ENCODE peak calls at places on chromosomes 13 and 19, in five cellular contexts. L is tibial artery; M is choroid plexus epithelial cell; S is CD4-positive, alpha-beta T cell; G is retinal pigment epithelial cell. D is an unnamed sample.
A peak's percentile ranks its signal among the peaks of the same experiment; 100 is the strongest.

GRCh38 chr19:17214531-17215124 is 529 bp upstream of the USE1 start:
- DNase-seq in L (no peak), M (no peak), S (no peak), G (no peak), D (no peak)

GRCh38 chr19:18393836-18394235 is 3.6 kb downstream of the LRRC25 start:
- DNase-seq in L (no peak), M (no peak), S (no peak), G (no peak), D (no peak)

GRCh38 chr13:24087611-24088235 is 72.8 kb upstream of the SPATA13 start:
- DNase-seq in L (no peak), M (peak; percentile 42), S (no peak), G (no peak), D (no peak)

GRCh38 chr19:4295972-4296771 is 6.0 kb downstream of the TMIGD2 start:
- DNase-seq in L (no peak), M (no peak), S (no peak), G (no peak), D (no peak)

GRCh38 chr13:23570931-23571330 is 719 bp downstream of the TNFRSF19 start:
- DNase-seq in L (no peak), M (peak; percentile 63), S (no peak), G (no peak), D (no peak)

GRCh38 chr13:27978301-27978968 is 9.3 kb upstream of the CDX2 start:
- DNase-seq in L (peak; percentile 35), M (no peak), S (no peak), G (no peak), D (peak; percentile 39)

GRCh38 chr19:46932346-46932745 is 71.5 kb downstream of the ARHGAP35 start:
- DNase-seq in L (no peak), M (peak; percentile 43), S (no peak), G (no peak), D (no peak)

GRCh38 chr19:50361290-50362029 is 4.0 kb downstream of the NAPSA start:
- DNase-seq in L (no peak), M (no peak), S (no peak), G (no peak), D (no peak)

GRCh38 chr13:39586142-39586541 is 16.9 kb downstream of the LHFPL6 start:
- DNase-seq in L (no peak), M (no peak), S (no peak), G (no peak), D (no peak)

GRCh38 chr13:24632382-24633121 is 47.7 kb upstream of the ATP12A start:
- DNase-seq in L (no peak), M (no peak), S (no peak), G (no peak), D (no peak)

GRCh38 chr13:24148414-24149305 is 11.9 kb upstream of the SPATA13 start:
- DNase-seq in L (no peak), M (peak; percentile 94), S (no peak), G (peak; percentile 96), D (no peak)

GRCh38 chr19:30649934-30650614 is 277.9 kb downstream of the ZNF536 start:
- DNase-seq in L (no peak), M (peak; percentile 73), S (no peak), G (no peak), D (peak; percentile 75)

GRCh38 chr19:41889896-41890295 is 6.9 kb downstream of the ARHGEF1 start:
- DNase-seq in L (no peak), M (no peak), S (no peak), G (no peak), D (no peak)

GRCh38 chr19:41886761-41887710 is 4.1 kb downstream of the ARHGEF1 start:
- DNase-seq in L (no peak), M (no peak), S (peak; percentile 80), G (no peak), D (peak; percentile 78)

GRCh38 chr19:41887711-41888382 is 4.9 kb downstream of the ARHGEF1 start:
- DNase-seq in L (no peak), M (peak; percentile 40), S (peak; percentile 86), G (no peak), D (peak; percentile 73)

GRCh38 chr19:41892173-41892902 is 9.4 kb downstream of the ARHGEF1 start:
- DNase-seq in L (no peak), M (no peak), S (no peak), G (no peak), D (no peak)

DNA sequence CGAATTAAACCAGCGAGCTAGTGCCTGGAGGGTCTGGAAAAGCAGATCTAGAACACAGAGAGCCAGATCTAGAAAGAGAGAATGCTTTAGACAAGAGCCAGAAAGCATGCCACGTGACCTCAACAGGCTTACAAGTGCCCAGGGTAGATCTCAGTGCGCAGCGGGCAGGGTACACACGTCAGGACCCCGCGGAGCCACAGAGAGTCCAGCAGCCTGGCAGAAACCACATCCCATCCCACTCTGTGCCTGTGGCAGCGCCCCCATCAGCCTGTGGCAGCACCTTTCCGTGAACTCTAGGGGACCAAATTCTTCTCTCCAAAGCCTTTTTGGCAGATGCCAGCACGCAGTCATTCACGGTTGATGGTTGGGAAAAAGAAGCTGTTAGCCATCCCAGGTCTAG is 5.9 kb downstream of the ARHGEF1 start:
- DNase-seq in L (no peak), M (no peak), S (no peak), G (no peak), D (no peak)
- TF ChIP-seq CTCF in L (no peak), M (no peak), S (no peak), G (no peak), D (no peak)

DNA sequence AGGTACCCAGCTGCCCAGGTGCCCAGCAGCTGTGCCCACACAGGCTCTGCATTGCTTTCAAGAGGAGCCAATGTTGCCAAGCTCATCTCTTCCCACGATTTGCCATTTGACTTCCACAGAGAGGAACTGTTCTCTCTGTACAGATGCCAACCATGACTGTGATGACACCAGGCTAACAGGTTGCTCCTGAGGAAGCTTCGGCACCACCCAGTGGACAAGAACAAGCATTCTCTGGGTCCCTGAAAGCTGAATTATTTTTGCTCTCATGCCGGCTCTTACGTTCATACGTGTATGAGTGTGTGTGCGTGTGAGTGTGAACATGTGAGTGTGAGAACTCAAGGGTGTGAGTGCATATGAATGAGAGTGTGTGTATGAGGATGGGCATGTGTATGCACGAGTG is 535.2 kb downstream of the LIG4 start:
- DNase-seq in L (no peak), M (peak; percentile 51), S (no peak), G (no peak), D (no peak)
- TF ChIP-seq CTCF in L (no peak), M (peak; percentile 52), S (no peak), G (peak; percentile 14), D (no peak)

GRCh38 chr19:32816555-32817099 is 52.9 kb downstream of the SLC7A9 start:
- DNase-seq in L (no peak), M (no peak), S (no peak), G (no peak), D (no peak)
- TF ChIP-seq CTCF in L (no peak), M (no peak), S (no peak), G (no peak), D (no peak)

DNA sequence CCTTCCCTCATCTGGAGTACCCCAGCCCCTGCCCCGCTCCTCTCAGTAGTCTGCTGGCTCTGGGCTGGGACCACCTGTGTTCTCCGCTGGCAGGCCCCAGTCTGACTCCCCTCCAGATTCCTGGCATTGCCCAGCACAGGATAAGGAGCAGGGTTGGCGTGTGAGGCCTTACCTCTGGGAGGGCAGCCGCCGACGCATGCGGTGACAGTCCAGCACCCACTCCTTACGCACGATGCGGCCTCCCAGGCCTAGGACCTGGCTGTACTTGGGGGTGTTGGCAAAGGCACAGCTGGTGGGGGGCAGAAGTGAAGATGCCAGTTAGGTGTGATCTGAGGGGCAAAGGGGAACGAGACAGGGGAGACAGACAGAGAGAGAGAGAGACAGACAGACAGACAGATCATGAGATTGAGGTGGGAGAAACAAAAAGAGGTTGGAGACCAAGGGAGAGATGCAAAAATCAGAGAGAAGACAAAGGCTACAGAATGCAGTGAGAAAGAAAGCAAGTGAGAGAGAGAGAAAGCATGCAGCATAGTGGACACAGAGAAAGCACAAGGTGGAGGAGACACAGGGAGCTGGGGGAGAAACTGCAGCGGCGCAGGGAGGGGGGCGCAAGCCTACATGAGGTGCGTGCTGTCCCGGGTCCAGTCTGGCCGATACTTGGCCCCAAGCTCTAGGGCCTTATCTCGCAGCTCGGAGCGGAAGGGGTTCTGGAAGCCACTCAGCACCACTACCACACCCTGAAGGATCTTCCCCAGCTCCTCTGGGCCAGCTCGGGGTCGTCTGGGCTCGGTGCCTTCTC is 18.6 kb downstream of the ZNF575 start:
- DNase-seq in L (no peak), M (no peak), S (no peak), G (no peak), D (no peak)
- TF ChIP-seq CTCF in L (no peak), M (no peak), S (no peak), G (no peak), D (no peak)

DNA sequence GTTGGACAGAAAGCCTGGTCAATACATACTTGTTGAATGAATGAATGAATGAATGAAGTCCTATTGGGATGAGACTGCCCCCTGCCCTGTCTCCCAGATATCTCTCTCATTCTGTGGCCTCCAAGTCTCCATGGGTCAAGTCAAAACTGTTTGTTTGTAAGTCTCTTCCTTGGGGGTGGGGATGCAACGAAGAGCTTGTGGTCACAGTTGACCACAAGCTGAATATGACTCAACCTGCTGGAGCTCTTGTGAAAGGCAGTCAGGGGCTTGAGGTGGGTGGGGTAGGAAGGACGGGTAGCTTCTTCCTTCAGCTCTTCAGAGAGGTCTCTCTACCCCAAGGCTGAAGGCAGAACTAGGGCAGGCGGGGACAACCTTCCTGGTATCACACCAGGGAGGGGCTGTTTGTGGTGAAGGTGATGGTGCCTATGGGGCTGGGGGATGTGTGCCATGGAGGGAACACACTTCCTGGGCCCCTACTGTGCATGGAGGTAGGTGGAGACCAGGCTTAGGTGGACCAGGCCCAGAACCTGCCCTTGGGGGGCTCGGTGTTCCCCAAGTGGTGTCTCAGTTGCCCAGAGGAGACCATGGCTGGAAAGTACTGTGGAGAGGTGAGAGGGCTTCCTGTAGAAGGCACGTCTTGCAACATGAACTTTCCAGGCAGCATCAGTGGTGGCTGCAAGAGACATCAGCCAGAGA is 8.0 kb downstream of the MYO1F start:
- DNase-seq in L (no peak), M (peak; percentile 98), S (peak; percentile 64), G (no peak), D (peak; percentile 87)
- TF ChIP-seq CTCF in L (no peak), M (no peak), S (no peak), G (no peak), D (no peak)

D was measured in GM13977.